ENCODE peak calls at places on chromosomes 7 and 10, in nine cellular contexts. L, Z, P, Y, E, F, X, J and G are unnamed samples.

GRCh38 chr10:26380815-26381214 is 57.3 kb upstream of the APBB1IP start:
- DNase-seq in X (peak; percentile 57), L (no peak), Z (no peak), J (no peak), F (no peak), E (no peak), Y (no peak), P (no peak), G (no peak)

GRCh38 chr7:101636822-101637623 is 7.9 kb upstream of the MYL10 start:
- DNase-seq in J (no peak), X (no peak), F (no peak), Z (no peak), E (no peak), P (no peak), Y (no peak), L (no peak), G (no peak)

GRCh38 chr10:42952931-42953683 is 123.8 kb upstream of the RET start:
- DNase-seq in Y (no peak), Z (no peak), F (peak; percentile 8), L (no peak), X (no peak), J (no peak), P (no peak), E (no peak), G (no peak)

GRCh38 chr7:1640376-1641172 is 29.5 kb upstream of the ELFN1 start:
- DNase-seq in Z (no peak), L (no peak), E (no peak), J (no peak), P (no peak), F (no peak), X (no peak), Y (no peak), G (no peak)

GRCh38 chr10:101238732-101239105 is 9.5 kb upstream of the LBX1 start:
- DNase-seq in P (no peak), X (no peak), F (peak; percentile 74), J (no peak), Y (no peak), Z (no peak), L (peak; percentile 18), E (no peak), G (no peak)

GRCh38 chr7:6423942-6424701 is 23.6 kb downstream of the DAGLB start:
- DNase-seq in P (no peak), L (no peak), Y (no peak), F (peak; percentile 44), Z (no peak), X (peak; percentile 28), E (peak; percentile 23), J (no peak), G (no peak)

GRCh38 chr10:21599582-21599981 is 65.5 kb downstream of the MLLT10 start:
- DNase-seq in P (no peak), X (no peak), J (no peak), Y (no peak), Z (no peak), L (no peak), F (no peak), E (no peak), G (no peak)

GRCh38 chr7:139034855-139035587 is 821 bp downstream of the ZC3HAV1L start:
- DNase-seq in L (no peak), X (peak; percentile 19), F (peak; percentile 20), P (peak; percentile 36), J (peak; percentile 46), Y (peak; percentile 70), E (peak; percentile 40), Z (no peak), G (no peak)

GRCh38 chr7:150405584-150406310 is 26.6 kb downstream of the ZNF775 start:
- DNase-seq in Y (no peak), L (no peak), Z (no peak), E (peak; percentile 27), P (peak; percentile 50), J (no peak), F (peak; percentile 66), X (no peak), G (no peak)

GRCh38 chr10:68052463-68052862 is 22.6 kb downstream of the HERC4 start:
- DNase-seq in L (no peak), X (peak; percentile 44), E (peak; percentile 36), J (no peak), P (peak; percentile 35), Z (no peak), Y (no peak), F (no peak), G (no peak)

GRCh38 chr7:46344533-46344932 is 423.5 kb upstream of the IGFBP3 start:
- DNase-seq in Z (no peak), P (no peak), X (no peak), Y (no peak), J (no peak), F (no peak), L (no peak), E (no peak), G (no peak)

GRCh38 chr7:22477876-22478450 is 22.0 kb downstream of the STEAP1B start:
- DNase-seq in F (no peak), X (no peak), J (no peak), Y (no peak), Z (no peak), E (no peak), P (peak; percentile 12), L (no peak), G (no peak)

GRCh38 chr10:88890681-88891371 is 10.8 kb downstream of the STAMBPL1 start:
- DNase-seq in Z (no peak), P (no peak), L (no peak), Y (no peak), X (no peak), F (no peak), E (no peak), J (no peak), G (no peak)

GRCh38 chr10:89352039-89352597 is 24.3 kb downstream of the IFIT3 start:
- DNase-seq in J (no peak), F (no peak), Z (peak; percentile 94), L (peak; percentile 24), X (peak; percentile 100), P (peak; percentile 98), Y (no peak), E (peak; percentile 99), G (peak; percentile 87)

GRCh38 chr7:69656890-69657289 is 58.6 kb downstream of the AUTS2 start:
- DNase-seq in E (peak; percentile 84), Z (no peak), X (no peak), J (peak; percentile 62), Y (no peak), L (no peak), F (no peak), P (peak; percentile 36), G (no peak)

GRCh38 chr10:104254493-104255243 is at the start of gene GSTO1:
- DNase-seq in X (peak; percentile 72), E (peak; percentile 77), F (peak; percentile 48), J (peak; percentile 87), L (peak; percentile 51), Z (no peak), P (peak; percentile 83), Y (peak; percentile 85), G (peak; percentile 44)

GRCh38 chr7:141328290-141328689 is 222.9 kb upstream of the AGK start:
- DNase-seq in Z (no peak), F (no peak), Y (no peak), J (no peak), L (no peak), X (no peak), E (no peak), P (no peak), G (no peak)

GRCh38 chr7:130941322-130942210 is 207.6 kb upstream of the KLF14 start:
- DNase-seq in E (peak; percentile 61), P (peak; percentile 54), Z (no peak), X (peak; percentile 56), F (no peak), Y (peak; percentile 62), J (peak; percentile 35), L (no peak), G (no peak)

GRCh38 chr7:4682621-4683042 is 537 bp downstream of the FOXK1 start:
- DNase-seq in L (no peak), F (peak; percentile 58), P (peak; percentile 59), X (peak; percentile 39), Y (peak; percentile 60), Z (no peak), E (peak; percentile 37), J (peak; percentile 61), G (no peak)
- TF ChIP-seq CTCF in L (no peak), F (no peak), P (no peak), X (no peak), Y (no peak), Z (no peak), E (no peak), J (no peak), G (no peak)

DNA sequence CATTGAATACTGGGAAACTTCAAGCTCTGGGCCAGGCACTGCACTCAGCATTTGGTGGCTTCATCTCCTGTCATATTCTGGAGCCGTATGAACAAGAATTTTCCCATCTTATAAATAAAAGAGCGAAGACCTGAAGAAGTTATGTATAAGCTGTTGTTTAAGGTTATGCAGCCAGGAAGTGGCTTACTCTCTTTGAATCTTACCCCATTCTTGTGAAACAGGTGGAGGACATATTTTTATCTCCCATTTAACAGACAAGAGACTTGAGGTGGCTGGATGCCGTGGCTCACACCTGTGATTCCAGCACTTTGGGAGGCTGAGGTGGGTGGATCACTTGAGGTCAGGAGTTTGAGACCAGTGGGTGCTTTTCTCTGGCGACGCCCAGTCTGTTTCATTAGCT is 85.6 kb downstream of the GRK5 start:
- DNase-seq in Y (no peak), J (no peak), X (no peak), F (no peak), L (no peak), P (no peak), Z (no peak), E (no peak), G (no peak)
- TF ChIP-seq CTCF in Y (no peak), J (no peak), X (no peak), F (no peak), L (no peak), P (no peak), Z (no peak), E (no peak), G (no peak)

DNA sequence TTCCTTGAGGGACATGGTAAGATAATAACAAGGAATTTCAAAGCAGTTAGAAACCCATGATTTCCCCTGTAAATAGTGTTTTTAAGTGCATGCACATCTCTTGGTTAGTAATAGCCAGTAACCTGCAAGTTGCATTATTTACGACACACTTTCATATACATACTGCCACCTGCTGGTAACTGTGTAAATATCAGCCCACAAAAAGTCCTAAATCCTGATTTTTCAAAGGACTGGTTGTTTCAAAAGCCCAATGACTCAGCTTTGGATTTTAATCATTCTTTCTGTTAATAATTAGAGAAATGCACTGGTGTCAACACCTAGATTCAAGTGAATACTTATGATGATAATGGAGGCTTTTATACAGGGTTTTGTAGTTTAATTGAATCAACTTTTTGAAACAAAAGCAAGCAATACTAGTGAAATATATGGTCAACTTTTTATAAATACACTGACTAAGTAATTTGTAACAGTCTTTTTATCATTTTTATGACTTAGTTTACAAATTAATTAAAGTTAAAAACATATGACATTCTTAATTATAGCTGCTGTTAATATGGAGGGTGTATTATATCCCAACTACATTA is 367.5 kb upstream of the SEMA3D start:
- DNase-seq in E (peak; percentile 83), J (no peak), X (peak; percentile 86), F (no peak), Z (peak; percentile 66), Y (no peak), P (peak; percentile 85), L (peak; percentile 37), G (peak; percentile 65)
- TF ChIP-seq CTCF in E (peak; percentile 79), J (peak; percentile 76), X (peak; percentile 66), F (peak; percentile 90), Z (peak; percentile 58), Y (peak; percentile 54), P (peak; percentile 56), L (peak; percentile 82), G (peak; percentile 63)

DNA sequence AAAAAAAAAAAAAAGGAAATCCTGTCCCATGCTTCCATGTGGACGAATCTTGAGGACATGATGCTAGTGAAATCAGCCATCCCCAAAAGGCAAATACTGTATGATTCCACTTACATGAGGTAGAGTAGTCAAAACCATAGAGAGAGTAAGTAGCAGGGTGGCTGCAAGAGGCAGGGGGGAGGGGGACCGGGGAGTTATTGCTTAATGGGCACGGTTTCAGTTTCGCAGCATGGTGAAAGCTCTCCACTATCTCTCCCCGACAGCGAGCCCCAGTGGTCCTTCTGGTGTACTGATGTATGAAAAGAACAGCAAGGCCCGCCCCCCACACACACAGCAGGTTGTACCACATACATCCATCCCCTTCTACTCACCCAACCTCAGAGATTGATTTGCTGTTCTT is 32.8 kb downstream of the NOD1 start:
- DNase-seq in Y (peak; percentile 61), F (peak; percentile 39), Z (no peak), L (no peak), E (peak; percentile 83), X (peak; percentile 66), J (peak; percentile 76), P (peak; percentile 85), G (peak; percentile 53)
- TF ChIP-seq CTCF in Y (no peak), F (no peak), Z (no peak), L (no peak), E (peak; percentile 53), X (peak; percentile 40), J (peak; percentile 40), P (peak; percentile 1), G (peak; percentile 48)